ENCODE peak calls at places on chromosomes 7 and 10, in eight cellular contexts. F is heart right ventricle, C is GM20000, K is GM13977, J is left ventricle myocardium inferior, P is progenitor cell of endocrine pancreas, S is tibial artery, T is neural progenitor cell. B is an unnamed sample.
A peak's percentile ranks its signal among the peaks of the same experiment; 100 is the strongest.

GRCh38 chr7:35657125-35657524 is 37.8 kb downstream of the HERPUD2 start:
- DNase-seq in S (no peak), T (no peak), F (no peak), J (no peak), P (no peak), K (no peak), C (no peak), B (no peak)

GRCh38 chr7:18429547-18429946 is 66.0 kb upstream of the HDAC9 start:
- DNase-seq in C (no peak), F (no peak), K (no peak), P (no peak), J (no peak), S (no peak), T (no peak), B (no peak)

GRCh38 chr7:80088705-80089104 is 45.9 kb upstream of the GNAI1 start:
- DNase-seq in C (no peak), T (no peak), F (no peak), S (no peak), P (no peak), J (no peak), K (no peak), B (no peak)

GRCh38 chr7:33809218-33809617 is 96.1 kb upstream of the BMPER start:
- DNase-seq in S (no peak), K (no peak), T (no peak), C (no peak), F (no peak), J (no peak), P (no peak), B (no peak)

GRCh38 chr7:4226166-4226857 is 455.8 kb upstream of the FOXK1 start:
- DNase-seq in T (peak; percentile 56), K (no peak), P (no peak), J (no peak), C (no peak), F (no peak), S (no peak), B (no peak)

GRCh38 chr7:107694395-107694794 is 33.8 kb downstream of the SLC26A4 start:
- DNase-seq in K (no peak), T (no peak), F (no peak), P (no peak), J (no peak), S (no peak), C (no peak), B (no peak)

GRCh38 chr10:60846173-60846572 is 67.9 kb downstream of the CDK1 start:
- DNase-seq in T (no peak), S (no peak), F (no peak), J (no peak), K (no peak), C (no peak), P (no peak), B (no peak)

GRCh38 chr10:128739937-128740336 is 613.7 kb upstream of the MKI67 start:
- DNase-seq in T (no peak), J (no peak), F (no peak), P (no peak), S (no peak), K (no peak), C (no peak), B (no peak)

GRCh38 chr10:36725581-36726520 is 399.5 kb upstream of the ANKRD30A start:
- DNase-seq in T (peak; percentile 80), F (no peak), P (peak; percentile 17), J (no peak), C (no peak), K (no peak), S (no peak), B (no peak)

GRCh38 chr7:100811480-100811879 is 15.8 kb downstream of the EPHB4 start:
- DNase-seq in J (no peak), T (no peak), K (no peak), C (no peak), P (no peak), F (no peak), S (no peak), B (no peak)

GRCh38 chr10:10320981-10321380 is 696.7 kb upstream of the CELF2 start:
- DNase-seq in K (no peak), S (no peak), P (no peak), F (no peak), C (no peak), J (no peak), T (no peak), B (no peak)

GRCh38 chr10:104300736-104301292 is 31.8 kb downstream of the GSTO2 start:
- DNase-seq in K (no peak), S (peak; percentile 84), P (no peak), J (peak; percentile 75), T (no peak), F (peak; percentile 67), C (no peak), B (no peak)

GRCh38 chr10:66784796-66785195 is 141.0 kb upstream of the LRRTM3 start:
- DNase-seq in S (no peak), T (no peak), P (no peak), J (no peak), C (no peak), K (no peak), F (no peak), B (no peak)

GRCh38 chr10:68202965-68203358 is 29.0 kb downstream of the ATOH7 start:
- DNase-seq in S (no peak), C (no peak), F (no peak), P (no peak), J (no peak), K (no peak), T (no peak), B (no peak)

GRCh38 chr10:49610015-49610734 is at the start of gene SLC18A3:
- DNase-seq in P (no peak), J (no peak), T (peak; percentile 71), K (peak; percentile 36), S (no peak), F (no peak), C (peak; percentile 48), B (no peak)

GRCh38 chr10:119824299-119824698 is 48.3 kb downstream of the MCMBP start:
- DNase-seq in P (no peak), C (no peak), S (no peak), F (no peak), T (no peak), J (no peak), K (no peak), B (no peak)

GRCh38 chr7:43646603-43647313 is 63.9 kb downstream of the STK17A start:
- DNase-seq in J (no peak), C (no peak), T (no peak), P (no peak), S (no peak), K (no peak), F (no peak), B (no peak)

GRCh38 chr10:52615756-52616419 is 156.7 kb downstream of the MBL2 start:
- DNase-seq in K (no peak), F (no peak), J (no peak), S (no peak), C (no peak), P (no peak), T (no peak), B (no peak)

GRCh38 chr7:132249591-132249971 is 326.7 kb downstream of the PLXNA4 start:
- DNase-seq in T (peak; percentile 69), C (peak; percentile 11), P (no peak), J (no peak), F (no peak), K (peak; percentile 20), S (no peak), B (no peak)

GRCh38 chr7:39686261-39686924 is 63.0 kb downstream of the RALA start:
- DNase-seq in J (no peak), K (peak; percentile 66), T (no peak), P (no peak), C (peak; percentile 52), S (no peak), F (no peak), B (no peak)

GRCh38 chr10:58275261-58275660 is 6.3 kb downstream of the CISD1 start:
- DNase-seq in S (no peak), F (no peak), C (no peak), T (no peak), P (no peak), J (no peak), K (no peak), B (no peak)

GRCh38 chr7:69434350-69434749 is 163.9 kb upstream of the AUTS2 start:
- DNase-seq in K (no peak), J (no peak), F (no peak), T (no peak), P (no peak), S (no peak), C (no peak), B (peak; percentile 31)

DNA sequence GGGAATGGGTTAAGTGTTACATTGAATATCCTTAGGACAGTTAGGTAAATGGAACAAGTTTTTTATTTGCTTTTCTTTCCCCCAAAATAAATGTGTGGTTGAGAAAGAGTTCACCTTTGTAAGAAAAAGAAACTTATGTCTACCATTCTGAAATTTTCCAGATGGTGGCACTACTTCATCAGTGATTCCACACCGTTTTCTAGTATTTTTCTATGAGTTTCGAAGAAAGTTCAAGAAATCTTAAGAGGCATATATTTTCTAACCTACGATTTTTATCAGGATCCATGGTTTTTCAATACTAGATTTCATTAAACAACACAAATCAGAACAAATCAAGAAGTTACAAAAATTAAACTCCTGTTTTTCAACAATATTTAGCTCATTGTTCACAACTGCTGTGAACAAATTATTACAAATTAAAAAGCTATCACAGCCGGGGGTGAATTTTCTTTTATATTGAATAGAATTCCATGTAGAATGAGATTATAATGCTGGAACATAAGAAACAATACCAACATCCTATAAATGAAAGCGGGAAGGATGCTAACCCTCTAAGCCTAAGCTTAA is 163.1 kb upstream of the NPVF start:
- DNase-seq in K (peak; percentile 14), S (no peak), J (no peak), T (peak; percentile 43), F (no peak), P (no peak), C (peak; percentile 8), B (no peak)
- TF ChIP-seq CTCF in K (peak; percentile 20), S (peak; percentile 60), J (peak; percentile 60), T (peak; percentile 68), F (peak; percentile 47), P (peak; percentile 66), C (no peak), B (peak; percentile 5)

DNA sequence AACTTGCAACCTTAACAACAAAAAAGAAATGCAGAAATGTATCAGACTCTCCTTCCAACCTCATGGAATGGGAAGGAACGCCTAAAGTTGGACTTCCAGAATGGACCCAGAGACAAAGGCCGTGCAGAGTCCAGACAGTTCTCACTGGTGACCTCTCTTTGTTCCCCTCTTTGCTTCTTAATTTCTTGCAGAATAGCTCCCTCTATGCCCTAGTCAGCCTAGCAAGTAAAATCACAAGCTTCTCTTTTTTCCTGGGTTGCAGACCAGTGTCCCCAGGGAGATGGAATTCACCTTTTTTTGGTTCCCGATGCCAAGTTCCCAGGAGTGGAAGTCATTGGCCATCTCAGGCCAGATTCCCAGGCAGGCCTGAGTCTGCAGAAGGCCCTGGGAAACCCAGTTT is 278.0 kb downstream of the CCSER2 start:
- DNase-seq in P (no peak), T (no peak), F (no peak), C (no peak), S (no peak), K (no peak), J (no peak), B (no peak)
- TF ChIP-seq CTCF in P (no peak), T (peak; percentile 12), F (no peak), C (no peak), S (no peak), K (no peak), J (no peak), B (no peak)

GRCh38 chr7:134368851-134369533 is 52.3 kb upstream of the SLC35B4 start:
- DNase-seq in J (no peak), F (no peak), C (no peak), P (no peak), S (peak; percentile 37), T (no peak), K (no peak), B (no peak)
- TF ChIP-seq CTCF in J (no peak), F (no peak), C (no peak), P (no peak), S (no peak), T (no peak), K (no peak), B (no peak)

GRCh38 chr10:53699231-53699630 is 926.6 kb upstream of the MBL2 start:
- DNase-seq in P (no peak), T (no peak), C (no peak), F (no peak), J (no peak), K (no peak), S (no peak), B (no peak)
- TF ChIP-seq CTCF in P (no peak), T (no peak), C (no peak), F (no peak), J (no peak), K (no peak), S (no peak), B (no peak)